ENCODE peak calls at places on chromosome 1, in six cellular contexts. B is nephron progenitor cell, C is astrocyte of the spinal cord, M is A673, H is brain microvascular endothelial cell, G is cardiac muscle cell. V is an unnamed sample.

GRCh38 chr1:179883739-179884138 is 1.7 kb downstream of the TOR1AIP1 start:
- DNase-seq in B (no peak), C (peak), M (no peak), H (no peak), G (no peak), V (no peak)

GRCh38 chr1:224676613-224677012 is 60.5 kb downstream of the CNIH3 start:
- DNase-seq in B (no peak), C (no peak), M (no peak), H (no peak), G (no peak), V (no peak)

GRCh38 chr1:45610589-45611226 is 13.1 kb downstream of the CCDC17 start:
- DNase-seq in B (no peak), C (no peak), M (no peak), H (no peak), G (no peak), V (no peak)

GRCh38 chr1:205124726-205125125 is 2.9 kb upstream of the RBBP5 start:
- DNase-seq in B (no peak), C (no peak), M (no peak), H (no peak), G (no peak), V (no peak)

GRCh38 chr1:207007352-207008033 is 25.1 kb downstream of the C1orf116 start:
- DNase-seq in B (no peak), C (peak), M (peak), H (peak), G (peak), V (no peak)

GRCh38 chr1:21338568-21339401 is 48.5 kb upstream of the ECE1 start:
- DNase-seq in B (peak), C (peak), M (no peak), H (no peak), G (peak), V (peak)

GRCh38 chr1:29829448-29830344 is 593.4 kb downstream of the PTPRU start:
- DNase-seq in B (no peak), C (no peak), M (no peak), H (no peak), G (no peak), V (no peak)

GRCh38 chr1:221488531-221488930 is 253.4 kb downstream of the DUSP10 start:
- DNase-seq in B (no peak), C (no peak), M (no peak), H (no peak), G (no peak), V (no peak)

GRCh38 chr1:160607051-160608032 is 28.0 kb upstream of the CD84 start:
- DNase-seq in B (peak), C (peak), M (peak), H (peak), G (peak), V (peak)

GRCh38 chr1:60809204-60809985 is 273.0 kb upstream of the NFIA start:
- DNase-seq in B (no peak), C (no peak), M (no peak), H (peak), G (no peak), V (no peak)

GRCh38 chr1:205976708-205977107 is 26.5 kb downstream of the RAB7B start:
- DNase-seq in B (peak), C (peak), M (no peak), H (peak), G (no peak), V (no peak)

GRCh38 chr1:203299180-203299579 is 6.1 kb upstream of the BTG2 start:
- DNase-seq in B (no peak), C (no peak), M (no peak), H (no peak), G (no peak), V (no peak)

GRCh38 chr1:236663934-236664333 is 22.4 kb upstream of the ACTN2 start:
- DNase-seq in B (no peak), C (no peak), M (no peak), H (no peak), G (no peak), V (no peak)

GRCh38 chr1:160366731-160367515 is at the start of gene NHLH1:
- DNase-seq in B (no peak), C (no peak), M (peak), H (no peak), G (no peak), V (no peak)

GRCh38 chr1:156581661-156582387 is 2.3 kb downstream of the TTC24 start:
- DNase-seq in B (no peak), C (no peak), M (no peak), H (no peak), G (no peak), V (no peak)

GRCh38 chr1:100746542-100746932 is 27.0 kb downstream of the VCAM1 start:
- DNase-seq in B (no peak), C (no peak), M (no peak), H (no peak), G (no peak), V (no peak)

GRCh38 chr1:83554174-83554573 is 444.8 kb downstream of the TTLL7 start:
- DNase-seq in B (peak), C (peak), M (no peak), H (no peak), G (no peak), V (no peak)

GRCh38 chr1:67004176-67004575 is 49.8 kb downstream of the SLC35D1 start:
- DNase-seq in B (no peak), C (no peak), M (no peak), H (no peak), G (no peak), V (no peak)

GRCh38 chr1:206002833-206003532 is at the start of gene RAB7B:
- DNase-seq in B (no peak), C (peak), M (peak), H (peak), G (peak), V (no peak)

GRCh38 chr1:100510441-100510840 is 27.5 kb upstream of the GPR88 start:
- DNase-seq in B (no peak), C (no peak), M (no peak), H (no peak), G (no peak), V (no peak)

GRCh38 chr1:121586369-121587229 is 401.8 kb downstream of the SRGAP2C start:
- DNase-seq in B (peak), C (no peak), M (no peak), H (peak), G (no peak), V (no peak)

GRCh38 chr1:204274441-204274840 is 60.7 kb upstream of the GOLT1A start:
- DNase-seq in B (no peak), C (no peak), M (no peak), H (no peak), G (peak), V (no peak)

GRCh38 chr1:86184401-86184800 is 27.8 kb upstream of the COL24A1 start:
- DNase-seq in B (no peak), C (no peak), M (no peak), H (no peak), G (no peak), V (no peak)

GRCh38 chr1:165137551-165138316 is 218.8 kb downstream of the LMX1A start:
- DNase-seq in B (no peak), C (no peak), M (no peak), H (no peak), G (no peak), V (no peak)

GRCh38 chr1:73674945-73675561 is 522.9 kb downstream of the LRRIQ3 start:
- DNase-seq in B (peak), C (peak), M (peak), H (no peak), G (peak), V (no peak)

GRCh38 chr1:203116048-203116810 is 11.3 kb upstream of the ADORA1 start:
- DNase-seq in B (no peak), C (no peak), M (no peak), H (no peak), G (no peak), V (no peak)

GRCh38 chr1:53526451-53527101 is 67.4 kb downstream of the DMRTB1 start:
- DNase-seq in B (peak), C (peak), M (no peak), H (peak), G (peak), V (peak)

GRCh38 chr1:218361298-218362065 is 16.3 kb downstream of the TGFB2 start:
- DNase-seq in B (no peak), C (peak), M (peak), H (no peak), G (peak), V (no peak)

GRCh38 chr1:64516301-64516700 is 46.4 kb downstream of the CACHD1 start:
- DNase-seq in B (no peak), C (no peak), M (no peak), H (no peak), G (no peak), V (no peak)

GRCh38 chr1:67814121-67814772 is 19.0 kb downstream of the GNG12 start:
- DNase-seq in B (no peak), C (no peak), M (no peak), H (no peak), G (no peak), V (no peak)

GRCh38 chr1:7104053-7104738 is 318.9 kb downstream of the CAMTA1 start:
- DNase-seq in B (peak), C (no peak), M (no peak), H (no peak), G (no peak), V (no peak)

GRCh38 chr1:194857413-194857812 is 1671.0 kb upstream of the B3GALT2 start:
- DNase-seq in B (no peak), C (no peak), M (no peak), H (no peak), G (no peak), V (no peak)

GRCh38 chr1:2381741-2382620 is 9.4 kb downstream of the MORN1 start:
- DNase-seq in B (peak), C (peak), M (peak), H (peak), G (peak), V (peak)

GRCh38 chr1:26045712-26046312 is at the start of gene SLC30A2:
- DNase-seq in B (peak), C (no peak), M (no peak), H (no peak), G (no peak), V (no peak)

GRCh38 chr1:72000809-72001208 is 281.5 kb downstream of the NEGR1 start:
- DNase-seq in B (no peak), C (peak), M (no peak), H (no peak), G (peak), V (no peak)

GRCh38 chr1:14850563-14850962 is 252.1 kb downstream of the KAZN start:
- DNase-seq in B (no peak), C (no peak), M (no peak), H (no peak), G (no peak), V (no peak)

GRCh38 chr1:75632350-75632949 is 21.5 kb upstream of the SLC44A5 start:
- DNase-seq in B (peak), C (peak), M (peak), H (peak), G (peak), V (no peak)

GRCh38 chr1:226908913-226909312 is 31.2 kb upstream of the COQ8A start:
- DNase-seq in B (no peak), C (no peak), M (no peak), H (no peak), G (peak), V (no peak)

GRCh38 chr1:226915672-226915995 is 24.5 kb upstream of the COQ8A start:
- DNase-seq in B (no peak), C (no peak), M (no peak), H (no peak), G (no peak), V (no peak)

GRCh38 chr1:226908419-226908818 is 31.7 kb upstream of the COQ8A start:
- DNase-seq in B (no peak), C (no peak), M (no peak), H (no peak), G (no peak), V (no peak)

GRCh38 chr1:226916497-226916896 is 23.6 kb upstream of the COQ8A start:
- DNase-seq in B (no peak), C (no peak), M (no peak), H (no peak), G (no peak), V (no peak)

DNA sequence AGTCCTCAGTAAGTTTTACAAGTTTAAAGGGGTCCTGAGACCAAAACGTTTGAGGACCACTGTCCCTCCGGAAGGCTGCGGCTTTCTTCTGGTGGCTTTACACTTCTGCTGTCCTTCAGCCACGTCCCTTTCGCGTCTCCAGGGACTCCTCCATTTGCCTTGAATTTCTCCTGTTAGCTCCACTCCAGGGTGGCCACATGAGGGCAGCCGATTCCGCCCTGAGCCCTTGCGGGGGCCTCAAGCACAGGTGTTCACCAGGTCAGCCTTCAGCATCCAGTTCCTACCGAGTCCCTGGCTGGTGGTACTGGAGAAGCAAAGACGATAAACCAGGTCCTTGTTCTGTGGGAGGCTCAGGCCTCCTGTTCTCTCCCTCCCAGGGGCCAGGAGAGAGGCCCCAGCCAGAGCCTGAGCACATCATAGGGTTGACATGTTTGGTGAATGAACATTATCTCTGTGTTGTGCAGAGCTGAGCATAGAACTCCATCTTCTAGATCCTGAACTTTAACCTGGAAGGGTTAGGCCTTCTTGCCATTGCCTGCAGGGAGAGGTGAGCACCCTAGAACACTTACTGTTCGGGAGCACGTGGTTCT is 27.4 kb upstream of the COQ8A start:
- DNase-seq in B (peak), C (peak), M (peak), H (peak), G (peak), V (peak)
- TF ChIP-seq CTCF in B (peak), C (peak), M (peak), H (peak), G (peak), V (peak)

DNA sequence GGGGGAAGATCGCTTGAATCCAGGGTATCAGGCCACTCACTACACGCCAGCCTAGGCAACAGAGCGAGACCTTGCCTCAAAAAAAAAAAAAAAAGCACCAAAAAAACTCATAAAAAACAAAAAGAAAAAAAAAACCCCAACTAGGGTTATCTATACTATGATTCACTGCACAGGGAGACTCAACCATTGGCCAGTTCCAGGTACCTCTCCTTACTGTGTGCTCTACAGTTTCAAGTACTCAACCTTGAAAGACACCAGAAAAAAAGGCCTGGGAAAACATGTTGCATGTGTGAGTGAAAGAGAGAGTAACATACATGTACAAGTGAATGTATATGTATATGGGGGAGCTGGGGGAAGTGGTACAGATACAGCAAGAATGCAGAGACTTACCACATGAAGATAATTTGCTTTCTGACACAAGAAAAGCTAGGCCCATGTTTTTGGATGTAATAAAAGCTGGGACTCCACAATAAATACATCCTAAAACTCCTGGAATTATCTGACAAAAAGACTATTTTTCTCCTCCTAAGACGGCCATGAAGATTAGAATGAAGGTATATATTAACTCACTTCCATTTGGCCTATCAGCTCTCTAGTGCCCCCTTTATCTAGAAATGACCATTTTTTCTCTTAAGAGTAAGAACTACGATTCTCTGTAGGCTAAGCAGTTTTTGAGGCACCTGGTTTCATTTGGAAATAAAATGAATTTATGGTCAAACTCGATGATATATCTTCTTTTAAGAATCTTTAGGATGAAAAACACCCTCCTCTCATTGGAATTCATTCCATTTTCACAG is 52.2 kb downstream of the SLC27A3 start:
- DNase-seq in B (no peak), C (no peak), M (no peak), H (no peak), G (no peak), V (no peak)
- TF ChIP-seq CTCF in B (no peak), C (peak), M (peak), H (no peak), G (no peak), V (no peak)

GRCh38 chr1:93575586-93576271 is 105.9 kb downstream of the BCAR3 start:
- DNase-seq in B (no peak), C (peak), M (no peak), H (no peak), G (no peak), V (no peak)

GRCh38 chr1:93576346-93576745 is 105.3 kb downstream of the BCAR3 start:
- DNase-seq in B (no peak), C (peak), M (peak), H (no peak), G (no peak), V (no peak)

GRCh38 chr1:93578433-93578830 is 103.2 kb downstream of the BCAR3 start:
- DNase-seq in B (no peak), C (no peak), M (no peak), H (no peak), G (no peak), V (no peak)

GRCh38 chr1:93578911-93579825 is 102.5 kb downstream of the BCAR3 start:
- DNase-seq in B (no peak), C (no peak), M (no peak), H (no peak), G (no peak), V (no peak)

DNA sequence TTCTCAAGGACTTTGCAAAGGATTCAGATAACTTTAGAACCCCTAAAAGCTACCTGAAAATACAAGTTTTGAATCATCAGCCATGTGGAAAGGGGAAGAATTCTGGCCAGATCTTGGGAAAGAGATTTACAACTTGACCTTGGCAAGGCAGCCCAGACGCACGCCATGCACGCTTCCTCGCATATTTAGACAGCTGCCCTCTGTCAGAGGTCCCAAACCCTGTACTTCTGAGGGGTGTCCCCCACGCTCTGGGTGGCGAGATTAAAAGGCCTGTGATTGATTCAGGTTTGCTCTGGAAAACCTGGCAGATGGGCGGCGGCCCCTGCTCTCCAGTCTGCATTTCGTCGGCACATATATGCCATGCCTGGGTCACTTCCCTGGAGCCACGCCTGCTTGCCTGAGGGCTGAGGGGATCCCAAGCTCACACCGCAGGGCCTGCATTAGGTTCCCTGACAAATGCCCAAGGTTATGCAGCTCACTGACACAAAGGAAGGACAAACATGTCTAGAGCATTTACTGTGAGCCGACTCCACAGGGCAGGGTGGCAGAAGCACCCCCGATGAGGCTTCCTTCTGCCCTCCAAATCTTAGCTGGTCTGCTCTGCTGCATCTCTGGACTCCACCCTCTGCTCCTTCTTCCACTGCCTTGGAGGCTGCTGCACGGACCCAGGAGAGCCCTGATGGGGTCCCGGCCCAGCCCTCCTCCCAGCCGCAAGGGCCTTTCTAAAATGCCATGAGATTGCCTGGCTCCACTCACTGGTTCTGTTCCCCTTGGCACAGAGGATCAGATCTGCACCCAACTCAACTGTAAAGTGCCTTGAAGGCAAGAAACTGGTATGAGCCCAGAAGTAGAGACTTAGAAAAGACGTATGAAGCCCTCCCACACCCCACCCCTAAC is 103.9 kb downstream of the BCAR3 start:
- DNase-seq in B (no peak), C (no peak), M (no peak), H (no peak), G (no peak), V (no peak)
- TF ChIP-seq CTCF in B (no peak), C (no peak), M (no peak), H (no peak), G (no peak), V (no peak)

GRCh38 chr1:94522304-94522703 is 19.3 kb downstream of the F3 start:
- DNase-seq in B (peak), C (peak), M (peak), H (peak), G (peak), V (no peak)
- TF ChIP-seq CTCF in B (peak), C (peak), M (peak), H (peak), G (peak), V (peak)

GRCh38 chr1:27616441-27616840 is 12.5 kb upstream of the AHDC1 start:
- DNase-seq in B (no peak), C (no peak), M (no peak), H (no peak), G (no peak), V (no peak)
- TF ChIP-seq CTCF in B (no peak), C (peak), M (peak), H (peak), G (peak), V (no peak)

GRCh38 chr1:246267426-246267825 is 239.7 kb downstream of the SMYD3 start:
- DNase-seq in B (no peak), C (no peak), M (no peak), H (no peak), G (no peak), V (no peak)

GRCh38 chr1:246258250-246258649 is 248.8 kb downstream of the SMYD3 start:
- DNase-seq in B (no peak), C (no peak), M (no peak), H (no peak), G (no peak), V (no peak)

GRCh38 chr1:246265481-246265880 is 241.6 kb downstream of the SMYD3 start:
- DNase-seq in B (no peak), C (no peak), M (no peak), H (no peak), G (no peak), V (no peak)

GRCh38 chr1:246262281-246262680 is 244.8 kb downstream of the SMYD3 start:
- DNase-seq in B (no peak), C (no peak), M (no peak), H (no peak), G (no peak), V (no peak)

DNA sequence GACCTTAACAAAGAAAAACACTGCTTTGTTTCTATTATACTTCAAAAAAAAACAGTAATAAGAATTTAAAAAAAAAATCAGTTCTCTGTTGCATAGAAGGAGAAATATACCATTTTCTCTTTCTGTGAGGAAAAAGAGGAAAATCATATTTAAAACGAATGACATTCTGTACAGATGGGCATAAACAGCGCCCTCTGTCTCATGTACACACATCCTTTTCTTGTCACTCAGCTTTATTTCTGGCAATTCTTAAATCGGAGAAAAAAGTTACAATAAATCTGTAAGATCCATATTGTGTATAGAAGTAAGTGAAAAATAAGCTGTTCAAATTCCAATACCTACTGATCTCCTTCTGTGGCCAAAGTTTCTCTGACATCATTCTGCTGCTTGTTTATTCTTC is 245.4 kb downstream of the SMYD3 start:
- DNase-seq in B (no peak), C (no peak), M (no peak), H (no peak), G (no peak), V (no peak)
- TF ChIP-seq CTCF in B (no peak), C (peak), M (peak), H (peak), G (peak), V (no peak)

V was measured in progenitor cell of endocrine pancreas.